ENCODE peak calls at places on chromosomes 11 and 22, in seven cellular contexts. One of them, this sample, is unnamed.

GRCh38 chr11:67608486-67608885 is 1.8 kb downstream of the NDUFV1 start:
- DNase-seq in mammary epithelial cell: no peak
- DNase-seq in ovary: no peak
- DNase-seq in neuronal stem cell: no peak
- DNase-seq in ascending aorta: no peak
- DNase-seq in endothelial cell of umbilical vein: no peak
- DNase-seq in adrenal gland: no peak
- DNase-seq in this sample: no peak

GRCh38 chr22:37998543-37998942 is 14.2 kb upstream of the SOX10 start:
- DNase-seq in mammary epithelial cell: peak; percentile 73
- DNase-seq in ovary: no peak
- DNase-seq in neuronal stem cell: no peak
- DNase-seq in ascending aorta: no peak
- DNase-seq in endothelial cell of umbilical vein: no peak
- DNase-seq in adrenal gland: no peak
- DNase-seq in this sample: no peak

GRCh38 chr11:117356126-117356761 is 28.6 kb downstream of the CEP164 start:
- DNase-seq in mammary epithelial cell: no peak
- DNase-seq in ovary: no peak
- DNase-seq in neuronal stem cell: no peak
- DNase-seq in ascending aorta: no peak
- DNase-seq in endothelial cell of umbilical vein: no peak
- DNase-seq in adrenal gland: no peak
- DNase-seq in this sample: no peak

GRCh38 chr11:86800956-86801264 is 568 bp downstream of the PRSS23 start:
- DNase-seq in mammary epithelial cell: no peak
- DNase-seq in ovary: no peak
- DNase-seq in neuronal stem cell: no peak
- DNase-seq in ascending aorta: no peak
- DNase-seq in endothelial cell of umbilical vein: no peak
- DNase-seq in adrenal gland: no peak
- DNase-seq in this sample: no peak

GRCh38 chr11:70364745-70365535 is 33.4 kb upstream of the CTTN start:
- DNase-seq in mammary epithelial cell: no peak
- DNase-seq in ovary: no peak
- DNase-seq in neuronal stem cell: no peak
- DNase-seq in ascending aorta: no peak
- DNase-seq in endothelial cell of umbilical vein: no peak
- DNase-seq in adrenal gland: no peak
- DNase-seq in this sample: peak; percentile 15

GRCh38 chr22:35914665-35915476 is 113.8 kb downstream of the RBFOX2 start:
- DNase-seq in mammary epithelial cell: peak; percentile 91
- DNase-seq in ovary: peak; percentile 41
- DNase-seq in neuronal stem cell: peak; percentile 87
- DNase-seq in ascending aorta: no peak
- DNase-seq in endothelial cell of umbilical vein: peak; percentile 88
- DNase-seq in adrenal gland: peak; percentile 75
- DNase-seq in this sample: peak; percentile 93

GRCh38 chr11:17012712-17013547 is 1.3 kb downstream of the PLEKHA7 start:
- DNase-seq in mammary epithelial cell: peak; percentile 81
- DNase-seq in ovary: peak; percentile 42
- DNase-seq in neuronal stem cell: peak; percentile 57
- DNase-seq in ascending aorta: no peak
- DNase-seq in endothelial cell of umbilical vein: peak; percentile 50
- DNase-seq in adrenal gland: no peak
- DNase-seq in this sample: peak; percentile 88

GRCh38 chr11:132850106-132850505 is 682.2 kb downstream of the OPCML start:
- DNase-seq in mammary epithelial cell: no peak
- DNase-seq in ovary: no peak
- DNase-seq in neuronal stem cell: no peak
- DNase-seq in ascending aorta: no peak
- DNase-seq in endothelial cell of umbilical vein: no peak
- DNase-seq in adrenal gland: no peak
- DNase-seq in this sample: no peak

GRCh38 chr11:18490319-18490718 is 34.7 kb downstream of the LDHAL6A start:
- DNase-seq in mammary epithelial cell: no peak
- DNase-seq in ovary: no peak
- DNase-seq in neuronal stem cell: no peak
- DNase-seq in ascending aorta: no peak
- DNase-seq in endothelial cell of umbilical vein: no peak
- DNase-seq in adrenal gland: no peak
- DNase-seq in this sample: peak; percentile 7

GRCh38 chr22:43310311-43310710 is 32.9 kb downstream of the SCUBE1 start:
- DNase-seq in mammary epithelial cell: no peak
- DNase-seq in ovary: no peak
- DNase-seq in neuronal stem cell: no peak
- DNase-seq in ascending aorta: no peak
- DNase-seq in endothelial cell of umbilical vein: no peak
- DNase-seq in adrenal gland: no peak
- DNase-seq in this sample: no peak

GRCh38 chr11:64642418-64642735 is 51.4 kb downstream of the SLC22A12 start:
- DNase-seq in mammary epithelial cell: no peak
- DNase-seq in ovary: no peak
- DNase-seq in neuronal stem cell: no peak
- DNase-seq in ascending aorta: no peak
- DNase-seq in endothelial cell of umbilical vein: no peak
- DNase-seq in adrenal gland: no peak
- DNase-seq in this sample: no peak
- H3K27ac ChIP-seq in mammary epithelial cell: no peak overlapping the region
- H3K27ac ChIP-seq in ovary: no peak overlapping the region
- H3K27ac ChIP-seq in neuronal stem cell: no peak overlapping the region
- H3K27ac ChIP-seq in ascending aorta: no peak overlapping the region
- H3K27ac ChIP-seq in endothelial cell of umbilical vein: no peak overlapping the region
- H3K27ac ChIP-seq in adrenal gland: peak overlapping the region; percentile 47
- H3K27ac ChIP-seq in this sample: no peak overlapping the region

GRCh38 chr22:28759861-28760560 is 12.5 kb upstream of the CCDC117 start:
- DNase-seq in mammary epithelial cell: peak; percentile 20
- DNase-seq in ovary: no peak
- DNase-seq in neuronal stem cell: no peak
- DNase-seq in ascending aorta: no peak
- DNase-seq in endothelial cell of umbilical vein: no peak
- DNase-seq in adrenal gland: no peak
- DNase-seq in this sample: no peak
- H3K4me1 ChIP-seq in mammary epithelial cell: no peaks in the 10 kb centered on the region
- H3K4me1 ChIP-seq in ovary: no peaks in the 10 kb centered on the region
- H3K4me1 ChIP-seq in neuronal stem cell: peaks cover 3% of the 10 kb centered on the region
- H3K4me1 ChIP-seq in ascending aorta: no peaks in the 10 kb centered on the region
- H3K4me1 ChIP-seq in endothelial cell of umbilical vein: no peaks in the 10 kb centered on the region
- H3K4me1 ChIP-seq in adrenal gland: no peaks in the 10 kb centered on the region
- H3K4me1 ChIP-seq in this sample: no peaks in the 10 kb centered on the region

GRCh38 chr11:57235761-57236703 is 1.0 kb downstream of the APLNR start:
- DNase-seq in mammary epithelial cell: no peak
- DNase-seq in ovary: no peak
- DNase-seq in neuronal stem cell: no peak
- DNase-seq in ascending aorta: no peak
- DNase-seq in endothelial cell of umbilical vein: no peak
- DNase-seq in adrenal gland: no peak
- DNase-seq in this sample: no peak
- H3K4me3 ChIP-seq in mammary epithelial cell: no peak overlapping the region
- H3K4me3 ChIP-seq in ovary: no peak overlapping the region
- H3K4me3 ChIP-seq in neuronal stem cell: peak overlapping the region; percentile 4
- H3K4me3 ChIP-seq in ascending aorta: no peak overlapping the region
- H3K4me3 ChIP-seq in endothelial cell of umbilical vein: no peak overlapping the region
- H3K4me3 ChIP-seq in adrenal gland: no peak overlapping the region
- H3K4me3 ChIP-seq in this sample: no peak overlapping the region

GRCh38 chr11:115317428-115318185 is 186.6 kb downstream of the CADM1 start:
- DNase-seq in mammary epithelial cell: no peak
- DNase-seq in ovary: no peak
- DNase-seq in neuronal stem cell: no peak
- DNase-seq in ascending aorta: no peak
- DNase-seq in endothelial cell of umbilical vein: no peak
- DNase-seq in adrenal gland: no peak
- DNase-seq in this sample: peak; percentile 71

GRCh38 chr11:115321602-115322289 is 182.5 kb downstream of the CADM1 start:
- DNase-seq in mammary epithelial cell: no peak
- DNase-seq in ovary: no peak
- DNase-seq in neuronal stem cell: no peak
- DNase-seq in ascending aorta: no peak
- DNase-seq in endothelial cell of umbilical vein: no peak
- DNase-seq in adrenal gland: no peak
- DNase-seq in this sample: no peak

GRCh38 chr11:115324569-115325432 is 179.4 kb downstream of the CADM1 start:
- DNase-seq in mammary epithelial cell: peak; percentile 50
- DNase-seq in ovary: peak; percentile 7
- DNase-seq in neuronal stem cell: peak; percentile 52
- DNase-seq in ascending aorta: no peak
- DNase-seq in endothelial cell of umbilical vein: peak; percentile 14
- DNase-seq in adrenal gland: peak; percentile 22
- DNase-seq in this sample: peak; percentile 77

GRCh38 chr11:115325523-115325922 is 178.7 kb downstream of the CADM1 start:
- DNase-seq in mammary epithelial cell: no peak
- DNase-seq in ovary: no peak
- DNase-seq in neuronal stem cell: no peak
- DNase-seq in ascending aorta: no peak
- DNase-seq in endothelial cell of umbilical vein: no peak
- DNase-seq in adrenal gland: no peak
- DNase-seq in this sample: no peak

DNA sequence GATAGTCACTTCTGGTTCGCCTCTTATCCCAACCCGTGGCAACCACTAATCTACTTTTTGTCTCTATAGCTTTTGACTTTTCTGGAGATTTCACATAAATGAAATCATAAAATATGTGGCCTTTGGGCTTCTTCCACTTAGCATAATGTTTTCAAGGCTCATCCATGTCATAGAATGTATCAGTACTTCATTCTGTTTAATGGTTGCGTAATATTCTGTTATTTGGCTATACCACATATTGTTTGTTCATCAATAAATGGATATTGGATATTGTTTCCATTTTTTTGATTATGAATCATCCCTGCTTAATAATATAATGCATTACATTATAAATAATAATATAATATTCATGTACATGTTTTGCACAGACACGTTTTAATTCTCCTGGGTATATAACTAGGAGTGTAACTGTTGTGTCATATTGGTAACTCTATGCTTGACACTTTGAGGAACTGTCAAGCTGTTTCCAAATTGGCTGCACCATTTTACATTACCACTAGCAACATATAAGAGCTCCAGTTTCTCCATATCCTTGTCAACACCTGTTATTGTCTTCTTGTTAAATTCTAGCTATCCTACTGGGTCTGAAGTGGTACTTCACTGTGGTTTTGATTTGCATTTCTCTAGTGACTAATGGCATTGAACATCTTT is 181.5 kb downstream of the CADM1 start:
- DNase-seq in mammary epithelial cell: no peak
- DNase-seq in ovary: no peak
- DNase-seq in neuronal stem cell: no peak
- DNase-seq in ascending aorta: no peak
- DNase-seq in endothelial cell of umbilical vein: no peak
- DNase-seq in adrenal gland: no peak
- DNase-seq in this sample: no peak
- H3K27ac ChIP-seq in mammary epithelial cell: no peak overlapping the region
- H3K27ac ChIP-seq in ovary: no peak overlapping the region
- H3K27ac ChIP-seq in neuronal stem cell: no peak overlapping the region
- H3K27ac ChIP-seq in ascending aorta: no peak overlapping the region
- H3K27ac ChIP-seq in endothelial cell of umbilical vein: no peak overlapping the region
- H3K27ac ChIP-seq in adrenal gland: no peak overlapping the region
- H3K27ac ChIP-seq in this sample: no peak overlapping the region

DNA sequence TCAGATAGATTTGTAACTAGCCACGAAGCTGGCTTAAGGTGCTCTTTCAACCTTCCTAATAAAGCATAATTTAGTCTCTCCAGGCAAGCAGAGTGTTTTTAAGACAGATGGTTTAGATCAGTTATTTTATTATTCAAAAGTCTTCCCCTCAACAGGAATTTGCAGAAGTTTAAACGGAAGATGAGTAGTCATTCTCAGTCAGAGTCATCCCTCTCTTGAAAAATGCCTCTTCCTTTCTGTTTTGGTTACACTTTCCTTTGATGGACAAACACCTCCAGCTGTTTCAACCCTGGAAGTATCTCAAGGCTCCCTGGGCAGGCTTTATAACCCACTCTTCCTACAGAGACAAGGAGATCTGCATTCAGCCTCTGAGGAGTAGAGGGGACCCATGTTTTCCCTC is 60.3 kb upstream of the POU2AF2 start:
- DNase-seq in mammary epithelial cell: no peak
- DNase-seq in ovary: no peak
- DNase-seq in neuronal stem cell: no peak
- DNase-seq in ascending aorta: no peak
- DNase-seq in endothelial cell of umbilical vein: no peak
- DNase-seq in adrenal gland: no peak
- DNase-seq in this sample: no peak
- H3K4me1 ChIP-seq in mammary epithelial cell: peaks cover 8% of the 10 kb centered on the region
- H3K4me1 ChIP-seq in ovary: no peaks in the 10 kb centered on the region
- H3K4me1 ChIP-seq in neuronal stem cell: no peaks in the 10 kb centered on the region
- H3K4me1 ChIP-seq in ascending aorta: no peaks in the 10 kb centered on the region
- H3K4me1 ChIP-seq in endothelial cell of umbilical vein: no peaks in the 10 kb centered on the region
- H3K4me1 ChIP-seq in adrenal gland: no peaks in the 10 kb centered on the region
- H3K4me1 ChIP-seq in this sample: no peaks in the 10 kb centered on the region